ENCODE peak calls at places on chromosomes 7 and 10, in four cellular contexts. One of them, this sample, is unnamed.

GRCh38 chr7:108016841-108017775 is 14.1 kb upstream of the LAMB1 start:
- DNase-seq in trophoblast cell: peak; percentile 28
- DNase-seq in IMR-90: peak; percentile 70
- DNase-seq in neuronal stem cell: no peak
- DNase-seq in this sample: no peak

GRCh38 chr7:130896898-130897514 is 163.0 kb upstream of the KLF14 start:
- DNase-seq in neuronal stem cell: peak; percentile 74
- DNase-seq in trophoblast cell: peak; percentile 86
- DNase-seq in IMR-90: peak; percentile 84
- DNase-seq in this sample: peak; percentile 89

GRCh38 chr10:70715853-70716795 is 43.8 kb downstream of the ADAMTS14 start:
- DNase-seq in trophoblast cell: peak; percentile 38
- DNase-seq in neuronal stem cell: no peak
- DNase-seq in IMR-90: peak; percentile 34
- DNase-seq in this sample: peak; percentile 52

GRCh38 chr10:69403519-69403918 is 13.2 kb downstream of the TACR2 start:
- DNase-seq in trophoblast cell: no peak
- DNase-seq in IMR-90: peak; percentile 96
- DNase-seq in neuronal stem cell: no peak
- DNase-seq in this sample: no peak

GRCh38 chr7:12287886-12288285 is 76.8 kb downstream of the TMEM106B start:
- DNase-seq in trophoblast cell: no peak
- DNase-seq in neuronal stem cell: no peak
- DNase-seq in IMR-90: no peak
- DNase-seq in this sample: no peak

GRCh38 chr10:43980715-43981114 is 332.0 kb upstream of the ZNF32 start:
- DNase-seq in trophoblast cell: no peak
- DNase-seq in IMR-90: no peak
- DNase-seq in neuronal stem cell: no peak
- DNase-seq in this sample: no peak

GRCh38 chr10:119637631-119638030 is 13.5 kb upstream of the BAG3 start:
- DNase-seq in trophoblast cell: no peak
- DNase-seq in IMR-90: no peak
- DNase-seq in neuronal stem cell: no peak
- DNase-seq in this sample: no peak

GRCh38 chr7:130302649-130303048 is 9.7 kb downstream of the CPA4 start:
- DNase-seq in trophoblast cell: no peak
- DNase-seq in IMR-90: no peak
- DNase-seq in neuronal stem cell: no peak
- DNase-seq in this sample: no peak

GRCh38 chr10:7193369-7193768 is 217.5 kb downstream of the SFMBT2 start:
- DNase-seq in IMR-90: no peak
- DNase-seq in neuronal stem cell: no peak
- DNase-seq in trophoblast cell: peak; percentile 32
- DNase-seq in this sample: no peak

GRCh38 chr10:53122265-53122664 is 349.7 kb upstream of the MBL2 start:
- DNase-seq in neuronal stem cell: no peak
- DNase-seq in trophoblast cell: peak; percentile 69
- DNase-seq in IMR-90: no peak
- DNase-seq in this sample: no peak
- H3K27ac ChIP-seq in neuronal stem cell: no peak overlapping the region
- H3K27ac ChIP-seq in trophoblast cell: no peak overlapping the region
- H3K27ac ChIP-seq in IMR-90: no peak overlapping the region
- H3K27ac ChIP-seq in this sample: no peak overlapping the region

GRCh38 chr7:71650653-71651337 is 518.9 kb downstream of the GALNT17 start:
- DNase-seq in IMR-90: no peak
- DNase-seq in neuronal stem cell: no peak
- DNase-seq in trophoblast cell: no peak
- DNase-seq in this sample: no peak

GRCh38 chr7:71657386-71657785 is 525.4 kb downstream of the GALNT17 start:
- DNase-seq in trophoblast cell: no peak
- DNase-seq in IMR-90: no peak
- DNase-seq in neuronal stem cell: no peak
- DNase-seq in this sample: no peak

GRCh38 chr7:71649812-71650211 is 517.9 kb downstream of the GALNT17 start:
- DNase-seq in trophoblast cell: no peak
- DNase-seq in neuronal stem cell: no peak
- DNase-seq in IMR-90: no peak
- DNase-seq in this sample: no peak

GRCh38 chr7:71652551-71652950 is 520.6 kb downstream of the GALNT17 start:
- DNase-seq in neuronal stem cell: no peak
- DNase-seq in trophoblast cell: no peak
- DNase-seq in IMR-90: no peak
- DNase-seq in this sample: no peak
- H3K18ac ChIP-seq in neuronal stem cell: no peak overlapping the region
- H3K18ac ChIP-seq in trophoblast cell: no peak overlapping the region
- H3K18ac ChIP-seq in IMR-90: no peak overlapping the region
- H3K18ac ChIP-seq in this sample: no peak overlapping the region

GRCh38 chr10:585502-585901 is 104.0 kb downstream of the DIP2C start:
- DNase-seq in trophoblast cell: no peak
- DNase-seq in IMR-90: no peak
- DNase-seq in neuronal stem cell: no peak
- DNase-seq in this sample: peak; percentile 44

GRCh38 chr10:586151-586550 is 103.3 kb downstream of the DIP2C start:
- DNase-seq in neuronal stem cell: no peak
- DNase-seq in trophoblast cell: no peak
- DNase-seq in IMR-90: no peak
- DNase-seq in this sample: no peak

GRCh38 chr10:580796-581195 is 108.7 kb downstream of the DIP2C start:
- DNase-seq in IMR-90: peak; percentile 97
- DNase-seq in neuronal stem cell: no peak
- DNase-seq in trophoblast cell: peak; percentile 61
- DNase-seq in this sample: no peak

GRCh38 chr10:583433-583832 is 106.0 kb downstream of the DIP2C start:
- DNase-seq in neuronal stem cell: no peak
- DNase-seq in IMR-90: no peak
- DNase-seq in trophoblast cell: no peak
- DNase-seq in this sample: no peak

DNA sequence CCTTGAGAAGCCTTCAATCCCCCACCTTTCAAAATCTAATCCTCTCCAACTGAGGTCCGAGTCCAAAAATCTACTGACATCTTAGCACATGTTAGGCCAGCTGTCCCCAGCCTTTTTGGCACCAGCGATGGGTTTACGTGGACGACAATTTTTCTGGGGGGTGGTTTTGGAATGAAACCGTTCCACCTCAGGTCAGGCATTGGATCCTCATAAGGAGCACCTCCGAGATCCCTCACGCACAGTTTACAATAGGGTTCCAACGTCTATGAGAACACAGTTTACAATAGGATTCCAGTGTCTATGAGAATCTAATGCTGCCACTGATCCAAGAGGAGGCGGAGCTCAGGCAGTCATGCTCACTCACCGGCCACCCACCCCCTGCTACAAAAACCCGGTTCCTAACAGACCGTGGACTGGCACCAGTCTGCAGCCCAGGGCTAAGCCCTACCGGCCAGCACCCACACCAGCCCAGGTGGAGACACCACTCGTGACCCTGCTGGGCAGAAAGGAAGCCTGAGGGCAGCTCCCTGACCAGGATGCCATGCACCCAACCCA is 107.6 kb downstream of the DIP2C start:
- DNase-seq in trophoblast cell: no peak
- DNase-seq in IMR-90: peak; percentile 74
- DNase-seq in neuronal stem cell: no peak
- DNase-seq in this sample: no peak
- H3K27ac ChIP-seq in trophoblast cell: no peak overlapping the region
- H3K27ac ChIP-seq in IMR-90: peak overlapping the region; percentile 43
- H3K27ac ChIP-seq in neuronal stem cell: no peak overlapping the region
- H3K27ac ChIP-seq in this sample: no peak overlapping the region

GRCh38 chr7:134141868-134142264 is 14.7 kb downstream of the LRGUK start:
- DNase-seq in trophoblast cell: no peak
- DNase-seq in neuronal stem cell: no peak
- DNase-seq in IMR-90: no peak
- DNase-seq in this sample: no peak

DNA sequence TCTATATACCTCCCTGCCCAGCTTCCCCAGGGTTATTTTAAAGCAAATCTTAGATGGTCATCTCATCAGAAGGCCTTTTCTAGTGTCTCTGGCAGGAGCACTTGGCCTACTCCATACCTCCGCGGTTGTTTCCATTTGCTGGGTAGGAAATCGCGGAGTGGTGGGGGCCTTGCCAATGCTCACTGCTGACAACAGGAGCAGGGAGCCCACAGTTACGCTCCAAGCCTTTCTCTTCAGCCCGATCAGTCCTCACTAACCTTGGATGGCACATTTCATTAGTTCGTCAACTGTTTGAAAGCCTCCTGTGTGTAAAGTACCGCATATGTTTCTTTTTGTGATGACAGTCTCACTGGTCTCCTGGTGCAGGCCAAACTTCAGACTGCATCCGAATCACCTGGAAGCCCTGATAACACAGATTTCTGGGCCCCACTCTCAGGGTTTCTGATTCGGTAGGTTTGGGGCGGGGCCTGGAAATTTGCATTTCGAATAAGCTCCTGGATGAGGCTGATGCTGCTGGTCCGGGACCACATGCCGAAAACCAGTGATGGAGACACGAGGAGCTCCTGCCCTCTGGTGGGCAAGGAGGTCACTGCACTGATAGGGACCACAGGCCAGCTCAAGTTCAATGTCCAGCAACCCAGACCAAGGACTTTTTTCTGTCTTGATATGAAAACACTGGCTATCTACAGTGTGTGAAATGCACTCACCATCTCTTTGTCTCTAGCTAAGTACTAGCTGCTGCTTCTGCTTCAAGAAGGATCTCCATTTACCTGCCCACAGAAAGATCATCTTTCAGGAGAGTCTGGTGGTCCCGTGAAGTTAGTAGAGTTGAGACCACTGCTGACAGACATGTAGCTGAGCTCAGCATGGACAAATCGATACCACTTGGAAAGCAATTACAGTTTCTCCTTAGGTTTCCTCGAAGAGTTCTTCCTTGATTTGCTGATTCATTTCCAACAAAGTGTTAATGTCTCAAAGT is 14.0 kb downstream of the LRGUK start:
- DNase-seq in IMR-90: peak; percentile 51
- DNase-seq in trophoblast cell: peak; percentile 87
- DNase-seq in neuronal stem cell: peak; percentile 36
- DNase-seq in this sample: peak; percentile 85
- H3K18ac ChIP-seq in IMR-90: no peak overlapping the region
- H3K18ac ChIP-seq in trophoblast cell: no peak overlapping the region
- H3K18ac ChIP-seq in neuronal stem cell: no peak overlapping the region
- H3K18ac ChIP-seq in this sample: no peak overlapping the region

GRCh38 chr10:132559538-132559937 is 22.0 kb downstream of the INPP5A start:
- DNase-seq in trophoblast cell: no peak
- DNase-seq in IMR-90: no peak
- DNase-seq in neuronal stem cell: no peak
- DNase-seq in this sample: no peak
- H3K27ac ChIP-seq in trophoblast cell: no peak overlapping the region
- H3K27ac ChIP-seq in IMR-90: no peak overlapping the region
- H3K27ac ChIP-seq in neuronal stem cell: no peak overlapping the region
- H3K27ac ChIP-seq in this sample: no peak overlapping the region

DNA sequence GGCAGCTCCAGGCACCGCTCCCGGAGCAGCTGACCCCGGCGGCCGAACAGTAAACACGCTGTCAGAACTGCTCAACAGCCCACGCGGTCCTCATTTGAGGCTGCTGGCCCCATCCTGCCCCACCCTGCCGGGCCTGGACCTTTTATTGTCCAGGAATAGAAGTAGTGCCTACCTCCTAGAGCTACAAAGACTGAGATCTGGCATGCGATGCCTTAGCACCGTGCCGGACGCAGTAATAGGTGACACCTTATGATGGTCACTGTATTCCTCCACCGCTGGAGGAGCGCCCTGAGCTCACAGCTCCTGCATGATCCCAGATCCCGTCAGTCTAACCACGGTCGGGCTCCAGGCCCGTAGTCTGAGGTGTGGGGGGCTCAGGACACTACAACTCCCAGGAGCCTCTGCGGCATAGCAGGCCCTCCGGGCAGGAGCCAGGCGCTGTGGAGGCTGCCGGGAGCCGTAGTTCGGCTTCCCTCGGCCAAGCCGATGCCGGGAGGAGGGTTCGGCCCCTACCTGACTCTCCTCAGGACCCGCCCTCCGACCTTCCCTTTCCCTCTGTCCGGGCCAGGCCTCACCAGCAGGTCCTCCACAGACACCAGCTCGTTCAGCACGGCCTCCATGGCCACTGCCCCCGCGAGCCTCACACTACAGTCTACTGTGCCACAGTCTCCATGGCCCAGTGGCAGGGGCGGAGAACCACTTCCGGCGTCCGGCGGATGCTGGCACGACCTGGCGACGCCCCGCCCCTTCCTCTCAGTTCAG is at the start of gene FIS1:
- DNase-seq in trophoblast cell: peak; percentile 97
- DNase-seq in neuronal stem cell: peak; percentile 86
- DNase-seq in IMR-90: peak; percentile 82
- DNase-seq in this sample: peak; percentile 96
- H3K18ac ChIP-seq in trophoblast cell: peak within 1 kb of the TSS; percentile 77
- H3K18ac ChIP-seq in neuronal stem cell: peak within 1 kb of the TSS; percentile 99
- H3K18ac ChIP-seq in IMR-90: peak within 1 kb of the TSS; percentile 72
- H3K18ac ChIP-seq in this sample: peak within 1 kb of the TSS; percentile 22

GRCh38 chr10:129784891-129785290 is 179.2 kb downstream of the EBF3 start:
- DNase-seq in IMR-90: no peak
- DNase-seq in neuronal stem cell: no peak
- DNase-seq in trophoblast cell: no peak
- DNase-seq in this sample: no peak
- H3K27ac ChIP-seq in IMR-90: no peak overlapping the region
- H3K27ac ChIP-seq in neuronal stem cell: no peak overlapping the region
- H3K27ac ChIP-seq in trophoblast cell: no peak overlapping the region
- H3K27ac ChIP-seq in this sample: no peak overlapping the region

GRCh38 chr10:133334495-133335237 is 2.0 kb downstream of the CALY start:
- DNase-seq in trophoblast cell: peak; percentile 38
- DNase-seq in IMR-90: no peak
- DNase-seq in neuronal stem cell: no peak
- DNase-seq in this sample: no peak
- H3K18ac ChIP-seq in trophoblast cell: no peak overlapping the region
- H3K18ac ChIP-seq in IMR-90: no peak overlapping the region
- H3K18ac ChIP-seq in neuronal stem cell: peak overlapping the region; percentile 94
- H3K18ac ChIP-seq in this sample: no peak overlapping the region

GRCh38 chr10:132452651-132453469 is 55.9 kb downstream of the PWWP2B start:
- DNase-seq in trophoblast cell: peak; percentile 85
- DNase-seq in IMR-90: peak; percentile 72
- DNase-seq in neuronal stem cell: peak; percentile 68
- DNase-seq in this sample: peak; percentile 59
- H3K27ac ChIP-seq in trophoblast cell: no peak overlapping the region
- H3K27ac ChIP-seq in IMR-90: no peak overlapping the region
- H3K27ac ChIP-seq in neuronal stem cell: no peak overlapping the region
- H3K27ac ChIP-seq in this sample: no peak overlapping the region

GRCh38 chr7:32916006-32916405 is 24.4 kb upstream of the KBTBD2 start:
- DNase-seq in IMR-90: no peak
- DNase-seq in trophoblast cell: no peak
- DNase-seq in neuronal stem cell: no peak
- DNase-seq in this sample: no peak

GRCh38 chr7:32915041-32915536 is 23.5 kb upstream of the KBTBD2 start:
- DNase-seq in neuronal stem cell: no peak
- DNase-seq in trophoblast cell: no peak
- DNase-seq in IMR-90: no peak
- DNase-seq in this sample: no peak

GRCh38 chr7:32914186-32914585 is 22.6 kb upstream of the KBTBD2 start:
- DNase-seq in neuronal stem cell: no peak
- DNase-seq in IMR-90: no peak
- DNase-seq in trophoblast cell: no peak
- DNase-seq in this sample: no peak

GRCh38 chr7:32905175-32905662 is 13.7 kb upstream of the KBTBD2 start:
- DNase-seq in neuronal stem cell: peak; percentile 52
- DNase-seq in IMR-90: peak; percentile 66
- DNase-seq in trophoblast cell: peak; percentile 79
- DNase-seq in this sample: peak; percentile 97

DNA sequence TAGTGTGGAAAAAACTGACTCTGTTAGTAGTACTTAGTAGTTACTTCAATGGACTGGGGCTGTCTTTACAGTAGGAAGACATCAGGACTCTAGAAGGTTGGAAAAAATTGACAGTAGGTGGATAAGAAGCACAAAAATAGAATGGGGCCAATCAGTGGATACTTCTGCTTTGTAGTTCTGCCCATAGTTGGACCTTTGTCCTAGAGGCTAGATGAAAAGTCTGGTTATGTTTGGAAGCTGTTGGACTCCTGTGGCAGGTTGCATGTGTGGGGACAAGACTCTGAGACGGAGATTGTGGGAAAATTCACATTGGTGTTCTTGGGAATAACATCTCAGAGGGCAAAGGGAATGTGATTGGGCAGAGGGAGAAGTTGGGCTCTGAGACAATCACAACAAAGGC is 18.6 kb upstream of the KBTBD2 start:
- DNase-seq in neuronal stem cell: no peak
- DNase-seq in IMR-90: no peak
- DNase-seq in trophoblast cell: no peak
- DNase-seq in this sample: no peak
- H3K18ac ChIP-seq in neuronal stem cell: no peak overlapping the region
- H3K18ac ChIP-seq in IMR-90: no peak overlapping the region
- H3K18ac ChIP-seq in trophoblast cell: no peak overlapping the region
- H3K18ac ChIP-seq in this sample: no peak overlapping the region